ENCODE peak calls at places on chromosomes 16 and 17, in five cellular contexts. One of them, this sample, is unnamed.

GRCh38 chr17:16932611-16933010 is 39.3 kb downstream of the TNFRSF13B start:
- DNase-seq in C1 segment of cervical spinal cord: no peak
- DNase-seq in activated T-cell treated with anti-CD3 and anti-CD28 coated beads for 4 hours: no peak
- DNase-seq in neural progenitor cell: no peak
- DNase-seq in GM04504: no peak
- DNase-seq in this sample: no peak

GRCh38 chr17:14719942-14720341 is 419.1 kb downstream of the HS3ST3B1 start:
- DNase-seq in C1 segment of cervical spinal cord: no peak
- DNase-seq in activated T-cell treated with anti-CD3 and anti-CD28 coated beads for 4 hours: no peak
- DNase-seq in neural progenitor cell: no peak
- DNase-seq in GM04504: no peak
- DNase-seq in this sample: no peak

GRCh38 chr16:67860589-67861398 is 12.1 kb upstream of the EDC4 start:
- DNase-seq in C1 segment of cervical spinal cord: no peak
- DNase-seq in activated T-cell treated with anti-CD3 and anti-CD28 coated beads for 4 hours: no peak
- DNase-seq in neural progenitor cell: no peak
- DNase-seq in GM04504: no peak
- DNase-seq in this sample: no peak

GRCh38 chr16:56325956-56326355 is 99.4 kb downstream of the AMFR start:
- DNase-seq in C1 segment of cervical spinal cord: no peak
- DNase-seq in activated T-cell treated with anti-CD3 and anti-CD28 coated beads for 4 hours: no peak
- DNase-seq in neural progenitor cell: no peak
- DNase-seq in GM04504: no peak
- DNase-seq in this sample: no peak

GRCh38 chr17:57256708-57257112 is 387 bp downstream of the MSI2 start:
- DNase-seq in C1 segment of cervical spinal cord: no peak
- DNase-seq in activated T-cell treated with anti-CD3 and anti-CD28 coated beads for 4 hours: peak
- DNase-seq in neural progenitor cell: peak
- DNase-seq in GM04504: no peak
- DNase-seq in this sample: peak

GRCh38 chr17:4501295-4501949 is 2.7 kb downstream of the SPNS2 start:
- DNase-seq in C1 segment of cervical spinal cord: no peak
- DNase-seq in activated T-cell treated with anti-CD3 and anti-CD28 coated beads for 4 hours: no peak
- DNase-seq in neural progenitor cell: no peak
- DNase-seq in GM04504: no peak
- DNase-seq in this sample: no peak

GRCh38 chr16:88374736-88375135 is 8.0 kb upstream of the ZNF469 start:
- DNase-seq in C1 segment of cervical spinal cord: no peak
- DNase-seq in activated T-cell treated with anti-CD3 and anti-CD28 coated beads for 4 hours: no peak
- DNase-seq in neural progenitor cell: no peak
- DNase-seq in GM04504: no peak
- DNase-seq in this sample: no peak

GRCh38 chr16:73599870-73600269 is 551.9 kb upstream of the ZFHX3 start:
- DNase-seq in C1 segment of cervical spinal cord: no peak
- DNase-seq in activated T-cell treated with anti-CD3 and anti-CD28 coated beads for 4 hours: no peak
- DNase-seq in neural progenitor cell: no peak
- DNase-seq in GM04504: no peak
- DNase-seq in this sample: no peak

GRCh38 chr17:48241770-48242497 is 134.4 kb downstream of the SNX11 start:
- DNase-seq in C1 segment of cervical spinal cord: no peak
- DNase-seq in activated T-cell treated with anti-CD3 and anti-CD28 coated beads for 4 hours: no peak
- DNase-seq in neural progenitor cell: no peak
- DNase-seq in GM04504: no peak
- DNase-seq in this sample: no peak

GRCh38 chr17:1896243-1897163 is 66.7 kb downstream of the RPA1 start:
- DNase-seq in C1 segment of cervical spinal cord: no peak
- DNase-seq in activated T-cell treated with anti-CD3 and anti-CD28 coated beads for 4 hours: no peak
- DNase-seq in neural progenitor cell: no peak
- DNase-seq in GM04504: no peak
- DNase-seq in this sample: no peak

GRCh38 chr17:82875418-82875856 is 35.6 kb upstream of the ZNF750 start:
- DNase-seq in C1 segment of cervical spinal cord: no peak
- DNase-seq in activated T-cell treated with anti-CD3 and anti-CD28 coated beads for 4 hours: no peak
- DNase-seq in neural progenitor cell: peak
- DNase-seq in GM04504: no peak
- DNase-seq in this sample: no peak

GRCh38 chr16:30570621-30571443 is 682 bp downstream of the ZNF688 start:
- DNase-seq in C1 segment of cervical spinal cord: peak
- DNase-seq in activated T-cell treated with anti-CD3 and anti-CD28 coated beads for 4 hours: no peak
- DNase-seq in neural progenitor cell: peak
- DNase-seq in GM04504: no peak
- DNase-seq in this sample: no peak

GRCh38 chr16:80804451-80805383 is at the start of gene CDYL2:
- DNase-seq in C1 segment of cervical spinal cord: no peak
- DNase-seq in activated T-cell treated with anti-CD3 and anti-CD28 coated beads for 4 hours: peak
- DNase-seq in neural progenitor cell: peak
- DNase-seq in GM04504: peak
- DNase-seq in this sample: peak

GRCh38 chr16:54425681-54426549 is 139.3 kb upstream of the IRX3 start:
- DNase-seq in C1 segment of cervical spinal cord: no peak
- DNase-seq in activated T-cell treated with anti-CD3 and anti-CD28 coated beads for 4 hours: no peak
- DNase-seq in neural progenitor cell: no peak
- DNase-seq in GM04504: no peak
- DNase-seq in this sample: no peak

GRCh38 chr17:40542562-40543411 is 22.5 kb downstream of the CCR7 start:
- DNase-seq in C1 segment of cervical spinal cord: no peak
- DNase-seq in activated T-cell treated with anti-CD3 and anti-CD28 coated beads for 4 hours: no peak
- DNase-seq in neural progenitor cell: no peak
- DNase-seq in GM04504: peak
- DNase-seq in this sample: no peak

GRCh38 chr16:85611455-85612190 is 1.5 kb upstream of the GSE1 start:
- DNase-seq in C1 segment of cervical spinal cord: peak
- DNase-seq in activated T-cell treated with anti-CD3 and anti-CD28 coated beads for 4 hours: no peak
- DNase-seq in neural progenitor cell: peak
- DNase-seq in GM04504: peak
- DNase-seq in this sample: peak

GRCh38 chr17:17304521-17304985 is 1.4 kb downstream of the NT5M start:
- DNase-seq in C1 segment of cervical spinal cord: no peak
- DNase-seq in activated T-cell treated with anti-CD3 and anti-CD28 coated beads for 4 hours: no peak
- DNase-seq in neural progenitor cell: no peak
- DNase-seq in GM04504: no peak
- DNase-seq in this sample: no peak

GRCh38 chr17:48374650-48375230 is 55.3 kb downstream of the SKAP1 start:
- DNase-seq in C1 segment of cervical spinal cord: no peak
- DNase-seq in activated T-cell treated with anti-CD3 and anti-CD28 coated beads for 4 hours: no peak
- DNase-seq in neural progenitor cell: peak
- DNase-seq in GM04504: no peak
- DNase-seq in this sample: peak

GRCh38 chr16:80226499-80226898 is 314.3 kb upstream of the DYNLRB2 start:
- DNase-seq in C1 segment of cervical spinal cord: no peak
- DNase-seq in activated T-cell treated with anti-CD3 and anti-CD28 coated beads for 4 hours: no peak
- DNase-seq in neural progenitor cell: no peak
- DNase-seq in GM04504: no peak
- DNase-seq in this sample: no peak

GRCh38 chr16:22668318-22668717 is 145.6 kb upstream of the HS3ST2 start:
- DNase-seq in C1 segment of cervical spinal cord: no peak
- DNase-seq in activated T-cell treated with anti-CD3 and anti-CD28 coated beads for 4 hours: no peak
- DNase-seq in neural progenitor cell: no peak
- DNase-seq in GM04504: no peak
- DNase-seq in this sample: no peak

GRCh38 chr16:56336711-56337110 is 88.6 kb downstream of the AMFR start:
- DNase-seq in C1 segment of cervical spinal cord: no peak
- DNase-seq in activated T-cell treated with anti-CD3 and anti-CD28 coated beads for 4 hours: no peak
- DNase-seq in neural progenitor cell: no peak
- DNase-seq in GM04504: no peak
- DNase-seq in this sample: no peak

GRCh38 chr17:66405836-66406679 is 103.6 kb downstream of the PRKCA start:
- DNase-seq in C1 segment of cervical spinal cord: no peak
- DNase-seq in activated T-cell treated with anti-CD3 and anti-CD28 coated beads for 4 hours: no peak
- DNase-seq in neural progenitor cell: no peak
- DNase-seq in GM04504: peak
- DNase-seq in this sample: peak